ENCODE peak calls at places on chromosome 1, in four cellular contexts. V is colonic mucosa, C is GM12878, H is PC-3. I is an unnamed sample.

GRCh38 chr1:113758631-113759340 is 500 bp downstream of the PHTF1 start:
- DNase-seq in C (no peak), V (peak), H (peak), I (peak)

GRCh38 chr1:12052008-12052573 is 11.0 kb upstream of the TNFRSF8 start:
- DNase-seq in C (peak), V (peak), H (peak), I (peak)

GRCh38 chr1:82932207-82932606 is 1066.7 kb downstream of the TTLL7 start:
- DNase-seq in C (no peak), H (no peak), V (no peak), I (no peak)

GRCh38 chr1:104592926-104593325 is 843.2 kb downstream of the AMY1C start:
- DNase-seq in H (no peak), V (no peak), C (no peak), I (no peak)

GRCh38 chr1:7810395-7810794 is 26.3 kb downstream of the PER3 start:
- DNase-seq in V (no peak), C (no peak), H (peak), I (peak)

GRCh38 chr1:201137579-201138310 is 10.8 kb upstream of the ASCL5 start:
- DNase-seq in V (peak), C (no peak), H (peak), I (peak)

GRCh38 chr1:178819123-178819522 is 51.8 kb downstream of the ANGPTL1 start:
- DNase-seq in H (peak), C (no peak), V (no peak), I (no peak)

GRCh38 chr1:38431669-38432376 is 385.2 kb upstream of the POU3F1 start:
- DNase-seq in V (no peak), C (no peak), H (no peak), I (no peak)

GRCh38 chr1:32221581-32221979 is 573 bp downstream of the TMEM234 start:
- DNase-seq in H (no peak), C (no peak), V (no peak), I (no peak)

DNA sequence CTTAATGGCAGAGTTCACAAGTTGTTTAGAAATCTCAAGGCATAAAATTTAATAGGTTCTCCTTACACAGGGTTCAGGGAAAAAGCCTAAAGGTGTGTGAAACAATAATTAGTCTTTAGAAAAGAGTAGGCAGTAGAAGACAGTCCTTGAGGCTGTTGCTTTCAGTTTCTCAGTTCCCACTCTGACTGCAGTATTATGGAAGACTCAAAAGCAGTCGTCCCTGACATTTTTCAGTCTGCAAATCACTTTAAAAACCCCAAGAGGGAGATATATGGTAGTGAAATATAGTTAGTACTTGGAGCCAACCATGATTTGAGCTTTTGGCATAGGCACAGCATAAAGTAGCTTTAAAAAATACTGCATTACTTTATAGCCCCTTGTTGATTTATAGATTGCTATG is 299.7 kb downstream of the OLFM3 start:
- DNase-seq in V (no peak), C (no peak), H (no peak), I (no peak)
- TF ChIP-seq CTCF in V (no peak), C (no peak), H (no peak), I (no peak)

DNA sequence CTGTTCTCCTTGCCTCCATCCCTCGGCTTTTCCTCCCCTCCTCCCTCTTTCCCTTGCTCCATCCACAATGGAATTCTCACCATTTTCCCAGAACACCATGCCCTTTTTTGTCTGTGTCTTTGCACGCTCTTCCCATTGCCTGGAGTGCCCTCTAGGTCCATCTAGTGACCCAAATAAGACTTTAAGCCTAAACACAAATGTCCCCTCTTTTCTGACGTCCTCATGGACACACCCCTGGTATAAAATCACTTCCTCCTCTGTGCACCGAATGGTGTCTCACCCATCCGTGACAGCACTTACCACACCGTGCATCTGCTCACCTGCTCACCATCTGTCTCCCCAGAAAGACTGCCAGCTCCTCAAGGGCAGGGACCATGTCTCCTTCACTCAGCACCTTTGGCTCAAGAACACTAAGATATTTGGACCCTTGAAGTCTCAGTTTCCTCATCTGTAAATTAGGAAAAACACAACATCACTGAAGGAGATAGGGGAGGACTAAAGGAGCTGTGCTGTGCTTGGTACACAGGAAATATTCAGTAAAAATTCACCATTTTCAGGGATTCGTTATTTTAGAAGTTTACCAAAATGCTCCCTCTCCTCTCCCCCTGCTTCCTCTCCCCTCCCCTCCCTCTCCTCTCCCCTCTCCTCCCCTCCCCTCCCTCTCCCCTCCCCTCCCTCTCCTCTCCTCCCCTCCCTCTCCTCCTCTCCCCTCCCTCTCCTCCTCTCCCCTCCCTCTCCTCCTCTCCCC is 23.7 kb upstream of the CPT2 start:
- DNase-seq in C (no peak), H (peak), V (peak), I (no peak)
- TF ChIP-seq CTCF in C (no peak), H (peak), V (no peak), I (peak)

DNA sequence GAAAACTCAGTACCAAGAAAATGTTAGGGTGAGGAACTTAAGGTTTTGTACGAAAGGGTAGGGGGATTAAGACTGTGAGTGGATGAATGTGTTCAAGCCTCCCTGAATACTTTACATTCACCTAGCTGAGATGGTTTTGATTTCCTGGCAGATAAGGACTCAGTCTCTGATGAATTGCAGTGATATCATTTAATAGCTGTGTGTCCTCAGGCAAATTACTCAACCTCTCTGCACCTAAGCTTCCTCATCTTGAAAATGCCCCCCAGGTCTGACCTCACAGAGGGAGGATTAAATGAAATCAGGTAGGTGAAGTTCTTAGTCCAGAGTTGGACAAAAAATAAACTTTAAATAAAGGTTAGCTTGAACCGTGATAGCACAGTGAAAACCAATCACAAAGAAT is 48.4 kb downstream of the CAMK2N1 start:
- DNase-seq in H (peak), C (no peak), V (no peak), I (no peak)
- TF ChIP-seq CTCF in H (no peak), C (no peak), V (no peak), I (no peak)

GRCh38 chr1:18956189-18957135 is at the start of gene IFFO2:
- DNase-seq in H (peak), C (peak), V (peak), I (peak)

GRCh38 chr1:18957136-18957521 is 653 bp upstream of the IFFO2 start:
- DNase-seq in V (peak), C (no peak), H (no peak), I (no peak)

GRCh38 chr1:18955116-18955441 is 1.4 kb downstream of the IFFO2 start:
- DNase-seq in C (no peak), V (no peak), H (no peak), I (no peak)

GRCh38 chr1:18954270-18955071 is 2.0 kb downstream of the IFFO2 start:
- DNase-seq in C (no peak), H (peak), V (no peak), I (no peak)

DNA sequence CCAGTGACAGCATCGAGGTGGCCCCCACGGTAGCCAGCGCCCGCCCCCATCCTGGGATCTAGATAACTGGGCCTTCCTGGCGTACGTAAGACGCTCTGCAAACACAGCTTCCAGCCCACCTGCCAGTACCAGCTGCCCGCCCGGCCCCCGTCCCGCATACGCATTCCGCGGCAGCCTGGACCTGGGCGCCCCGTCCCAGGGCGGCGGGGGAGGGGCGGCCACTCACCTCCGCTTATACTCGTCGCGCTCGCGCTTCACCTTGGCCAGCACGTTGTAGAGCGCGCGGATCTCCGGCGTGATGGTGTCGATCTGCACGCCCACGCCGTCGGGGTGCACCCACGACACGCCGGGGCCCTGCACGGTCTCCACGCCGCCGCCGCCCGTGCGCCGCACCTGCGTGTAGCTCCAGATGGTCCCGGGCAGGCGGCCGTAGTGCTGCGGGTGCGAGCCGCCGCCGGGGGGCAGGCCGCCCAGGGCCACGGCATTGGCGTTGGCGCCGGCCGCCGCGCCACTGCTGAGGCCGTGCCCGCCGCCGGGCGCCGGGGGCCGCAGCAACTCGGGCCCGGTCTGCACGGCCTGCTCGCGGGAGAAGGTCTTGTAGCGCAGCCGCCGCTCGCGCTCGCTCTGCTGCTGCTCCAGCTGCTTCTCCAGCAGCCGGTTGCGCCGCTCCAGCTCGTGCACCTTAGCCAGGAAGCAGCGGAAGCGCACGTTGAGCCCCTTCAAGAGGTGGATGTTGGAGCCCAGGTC is 861 bp downstream of the IFFO2 start:
- DNase-seq in C (no peak), V (peak), H (peak), I (no peak)
- TF ChIP-seq CTCF in C (peak), V (no peak), H (no peak), I (no peak)

GRCh38 chr1:25031966-25032667 is 102.0 kb upstream of the RUNX3 start:
- DNase-seq in C (peak), V (no peak), H (peak), I (peak)
- TF ChIP-seq CTCF in C (peak), V (no peak), H (peak), I (no peak)

DNA sequence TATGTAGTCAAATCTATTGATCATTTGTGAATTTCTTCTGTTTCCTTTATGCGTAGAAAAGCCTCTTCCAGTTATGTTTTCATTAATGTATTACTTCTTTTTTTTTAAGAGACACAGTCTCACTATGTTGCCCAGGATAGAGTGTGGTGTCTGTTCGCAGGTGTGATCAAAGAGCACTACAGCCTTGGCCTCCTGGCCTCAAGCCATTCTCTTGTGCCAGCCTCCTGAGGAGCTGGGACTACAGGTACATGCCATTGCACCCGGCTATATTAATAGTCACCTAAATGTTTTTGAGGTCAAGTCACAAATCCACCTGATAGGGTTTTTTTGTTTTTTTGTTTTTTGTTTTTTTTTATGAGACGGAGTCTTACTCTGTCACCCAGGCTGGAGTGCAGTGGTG is 17.6 kb downstream of the ZBTB40 start:
- DNase-seq in H (no peak), V (no peak), C (no peak), I (no peak)
- TF ChIP-seq CTCF in H (no peak), V (no peak), C (no peak), I (no peak)

GRCh38 chr1:14571810-14572767 is 26.4 kb upstream of the KAZN start:
- DNase-seq in H (peak), C (no peak), V (no peak), I (no peak)
- TF ChIP-seq CTCF in H (peak), C (peak), V (no peak), I (peak)

I was measured in astrocyte of the spinal cord.